ENCODE peak calls at places on chromosomes 6 and 20, in six cellular contexts. One of them, this sample, is unnamed.

GRCh38 chr6:145212807-145213206 is 522.5 kb downstream of the EPM2A start:
- DNase-seq in right cardiac atrium: no peak
- DNase-seq in cardiac muscle cell: no peak
- DNase-seq in effector CD4-positive, alpha-beta T cell: no peak
- DNase-seq in NCI-H1436: no peak
- DNase-seq in spleen: no peak
- DNase-seq in this sample: no peak

GRCh38 chr6:105324386-105325000 is 78.4 kb downstream of the PREP start:
- DNase-seq in right cardiac atrium: no peak
- DNase-seq in cardiac muscle cell: no peak
- DNase-seq in effector CD4-positive, alpha-beta T cell: no peak
- DNase-seq in NCI-H1436: peak
- DNase-seq in spleen: no peak
- DNase-seq in this sample: no peak

GRCh38 chr20:58880994-58881752 is 28.7 kb downstream of the GNAS start:
- DNase-seq in right cardiac atrium: no peak
- DNase-seq in cardiac muscle cell: no peak
- DNase-seq in effector CD4-positive, alpha-beta T cell: no peak
- DNase-seq in NCI-H1436: no peak
- DNase-seq in spleen: no peak
- DNase-seq in this sample: no peak

GRCh38 chr20:59518881-59519706 is 85.2 kb upstream of the PHACTR3 start:
- DNase-seq in right cardiac atrium: no peak
- DNase-seq in cardiac muscle cell: peak
- DNase-seq in effector CD4-positive, alpha-beta T cell: peak
- DNase-seq in NCI-H1436: peak
- DNase-seq in spleen: no peak
- DNase-seq in this sample: no peak

GRCh38 chr6:44926556-44926955 is 401.6 kb upstream of the RUNX2 start:
- DNase-seq in right cardiac atrium: no peak
- DNase-seq in cardiac muscle cell: no peak
- DNase-seq in effector CD4-positive, alpha-beta T cell: no peak
- DNase-seq in NCI-H1436: no peak
- DNase-seq in spleen: no peak
- DNase-seq in this sample: no peak

GRCh38 chr6:87742106-87742505 is 40.1 kb upstream of the AKIRIN2 start:
- DNase-seq in right cardiac atrium: no peak
- DNase-seq in cardiac muscle cell: no peak
- DNase-seq in effector CD4-positive, alpha-beta T cell: peak
- DNase-seq in NCI-H1436: no peak
- DNase-seq in spleen: peak
- DNase-seq in this sample: no peak

GRCh38 chr6:19866900-19867627 is 29.9 kb downstream of the ID4 start:
- DNase-seq in right cardiac atrium: no peak
- DNase-seq in cardiac muscle cell: no peak
- DNase-seq in effector CD4-positive, alpha-beta T cell: no peak
- DNase-seq in NCI-H1436: no peak
- DNase-seq in spleen: no peak
- DNase-seq in this sample: no peak

GRCh38 chr6:135505648-135506047 is 8.1 kb upstream of the AHI1 start:
- DNase-seq in right cardiac atrium: no peak
- DNase-seq in cardiac muscle cell: no peak
- DNase-seq in effector CD4-positive, alpha-beta T cell: no peak
- DNase-seq in NCI-H1436: no peak
- DNase-seq in spleen: no peak
- DNase-seq in this sample: no peak

GRCh38 chr6:128520436-128521301 is at the start of gene PTPRK:
- DNase-seq in right cardiac atrium: peak
- DNase-seq in cardiac muscle cell: peak
- DNase-seq in effector CD4-positive, alpha-beta T cell: peak
- DNase-seq in NCI-H1436: peak
- DNase-seq in spleen: peak
- DNase-seq in this sample: peak

GRCh38 chr20:38196592-38196991 is 31.5 kb upstream of the TGM2 start:
- DNase-seq in right cardiac atrium: peak
- DNase-seq in cardiac muscle cell: no peak
- DNase-seq in effector CD4-positive, alpha-beta T cell: no peak
- DNase-seq in NCI-H1436: no peak
- DNase-seq in spleen: peak
- DNase-seq in this sample: peak

GRCh38 chr20:19113343-19113930 is 99.0 kb upstream of the SLC24A3 start:
- DNase-seq in right cardiac atrium: no peak
- DNase-seq in cardiac muscle cell: no peak
- DNase-seq in effector CD4-positive, alpha-beta T cell: no peak
- DNase-seq in NCI-H1436: no peak
- DNase-seq in spleen: no peak
- DNase-seq in this sample: no peak

GRCh38 chr6:156883497-156884252 is 106.5 kb downstream of the ARID1B start:
- DNase-seq in right cardiac atrium: no peak
- DNase-seq in cardiac muscle cell: no peak
- DNase-seq in effector CD4-positive, alpha-beta T cell: no peak
- DNase-seq in NCI-H1436: no peak
- DNase-seq in spleen: no peak
- DNase-seq in this sample: no peak

GRCh38 chr6:25717856-25718740 is 36.4 kb upstream of the SLC17A4 start:
- DNase-seq in right cardiac atrium: no peak
- DNase-seq in cardiac muscle cell: peak
- DNase-seq in effector CD4-positive, alpha-beta T cell: no peak
- DNase-seq in NCI-H1436: peak
- DNase-seq in spleen: no peak
- DNase-seq in this sample: no peak

GRCh38 chr20:4593149-4593525 is 128.6 kb upstream of the PRND start:
- DNase-seq in right cardiac atrium: no peak
- DNase-seq in cardiac muscle cell: no peak
- DNase-seq in effector CD4-positive, alpha-beta T cell: no peak
- DNase-seq in NCI-H1436: no peak
- DNase-seq in spleen: no peak
- DNase-seq in this sample: no peak

GRCh38 chr6:161152904-161153662 is 120.8 kb downstream of the AGPAT4 start:
- DNase-seq in right cardiac atrium: no peak
- DNase-seq in cardiac muscle cell: no peak
- DNase-seq in effector CD4-positive, alpha-beta T cell: no peak
- DNase-seq in NCI-H1436: no peak
- DNase-seq in spleen: no peak
- DNase-seq in this sample: no peak

GRCh38 chr6:37967651-37968050 is 148.1 kb downstream of the ZFAND3 start:
- DNase-seq in right cardiac atrium: no peak
- DNase-seq in cardiac muscle cell: no peak
- DNase-seq in effector CD4-positive, alpha-beta T cell: no peak
- DNase-seq in NCI-H1436: no peak
- DNase-seq in spleen: no peak
- DNase-seq in this sample: no peak

GRCh38 chr6:168179702-168180382 is 100.8 kb upstream of the FRMD1 start:
- DNase-seq in right cardiac atrium: no peak
- DNase-seq in cardiac muscle cell: no peak
- DNase-seq in effector CD4-positive, alpha-beta T cell: no peak
- DNase-seq in NCI-H1436: no peak
- DNase-seq in spleen: no peak
- DNase-seq in this sample: peak

GRCh38 chr6:20092071-20092566 is 120.2 kb downstream of the MBOAT1 start:
- DNase-seq in right cardiac atrium: no peak
- DNase-seq in cardiac muscle cell: peak
- DNase-seq in effector CD4-positive, alpha-beta T cell: no peak
- DNase-seq in NCI-H1436: peak
- DNase-seq in spleen: no peak
- DNase-seq in this sample: no peak

GRCh38 chr20:3092611-3093379 is 8.3 kb upstream of the AVP start:
- DNase-seq in right cardiac atrium: peak
- DNase-seq in cardiac muscle cell: no peak
- DNase-seq in effector CD4-positive, alpha-beta T cell: peak
- DNase-seq in NCI-H1436: no peak
- DNase-seq in spleen: peak
- DNase-seq in this sample: no peak

GRCh38 chr6:126650931-126651330 is 311.0 kb downstream of the CENPW start:
- DNase-seq in right cardiac atrium: no peak
- DNase-seq in cardiac muscle cell: no peak
- DNase-seq in effector CD4-positive, alpha-beta T cell: no peak
- DNase-seq in NCI-H1436: no peak
- DNase-seq in spleen: no peak
- DNase-seq in this sample: no peak

GRCh38 chr6:34189806-34190503 is 44.1 kb upstream of the GRM4 start:
- DNase-seq in right cardiac atrium: no peak
- DNase-seq in cardiac muscle cell: no peak
- DNase-seq in effector CD4-positive, alpha-beta T cell: no peak
- DNase-seq in NCI-H1436: no peak
- DNase-seq in spleen: peak
- DNase-seq in this sample: peak

GRCh38 chr6:52512199-52512598 is 64.7 kb downstream of the TRAM2 start:
- DNase-seq in right cardiac atrium: peak
- DNase-seq in cardiac muscle cell: no peak
- DNase-seq in effector CD4-positive, alpha-beta T cell: no peak
- DNase-seq in NCI-H1436: no peak
- DNase-seq in spleen: no peak
- DNase-seq in this sample: no peak

GRCh38 chr6:14732226-14732844 is 513.5 kb upstream of the JARID2 start:
- DNase-seq in right cardiac atrium: no peak
- DNase-seq in cardiac muscle cell: no peak
- DNase-seq in effector CD4-positive, alpha-beta T cell: no peak
- DNase-seq in NCI-H1436: no peak
- DNase-seq in spleen: no peak
- DNase-seq in this sample: no peak

GRCh38 chr6:38264605-38265004 is 375.1 kb downstream of the BTBD9 start:
- DNase-seq in right cardiac atrium: no peak
- DNase-seq in cardiac muscle cell: peak
- DNase-seq in effector CD4-positive, alpha-beta T cell: no peak
- DNase-seq in NCI-H1436: no peak
- DNase-seq in spleen: no peak
- DNase-seq in this sample: no peak

GRCh38 chr6:156102129-156102528 is 646.5 kb upstream of the NOX3 start:
- DNase-seq in right cardiac atrium: no peak
- DNase-seq in cardiac muscle cell: no peak
- DNase-seq in effector CD4-positive, alpha-beta T cell: no peak
- DNase-seq in NCI-H1436: no peak
- DNase-seq in spleen: no peak
- DNase-seq in this sample: no peak

GRCh38 chr20:38460040-38460623 is 12.5 kb upstream of the RALGAPB start:
- DNase-seq in right cardiac atrium: no peak
- DNase-seq in cardiac muscle cell: peak
- DNase-seq in effector CD4-positive, alpha-beta T cell: no peak
- DNase-seq in NCI-H1436: peak
- DNase-seq in spleen: no peak
- DNase-seq in this sample: no peak

GRCh38 chr6:169961772-169962561 is 210.5 kb downstream of the ERMARD start:
- DNase-seq in right cardiac atrium: peak
- DNase-seq in cardiac muscle cell: peak
- DNase-seq in effector CD4-positive, alpha-beta T cell: no peak
- DNase-seq in NCI-H1436: no peak
- DNase-seq in spleen: peak
- DNase-seq in this sample: peak

GRCh38 chr6:53250137-53250760 is 98.5 kb downstream of the ELOVL5 start:
- DNase-seq in right cardiac atrium: no peak
- DNase-seq in cardiac muscle cell: no peak
- DNase-seq in effector CD4-positive, alpha-beta T cell: no peak
- DNase-seq in NCI-H1436: no peak
- DNase-seq in spleen: no peak
- DNase-seq in this sample: no peak

GRCh38 chr20:4717816-4718215 is 3.9 kb upstream of the PRND start:
- DNase-seq in right cardiac atrium: no peak
- DNase-seq in cardiac muscle cell: no peak
- DNase-seq in effector CD4-positive, alpha-beta T cell: no peak
- DNase-seq in NCI-H1436: no peak
- DNase-seq in spleen: no peak
- DNase-seq in this sample: no peak

GRCh38 chr6:43669050-43669921 is 18.3 kb downstream of the MRPS18A start:
- DNase-seq in right cardiac atrium: peak
- DNase-seq in cardiac muscle cell: peak
- DNase-seq in effector CD4-positive, alpha-beta T cell: no peak
- DNase-seq in NCI-H1436: no peak
- DNase-seq in spleen: no peak
- DNase-seq in this sample: peak

GRCh38 chr20:13238001-13238653 is 17.1 kb downstream of the ISM1 start:
- DNase-seq in right cardiac atrium: no peak
- DNase-seq in cardiac muscle cell: no peak
- DNase-seq in effector CD4-positive, alpha-beta T cell: no peak
- DNase-seq in NCI-H1436: no peak
- DNase-seq in spleen: no peak
- DNase-seq in this sample: no peak

This sample was measured in posterior vena cava.